ENCODE peak calls at places on chromosomes 16 and 17, in nine cellular contexts. W, N, K, S, T, V, P, C and A are unnamed samples.

GRCh38 chr17:80861892-80862291 is 129.7 kb upstream of the CHMP6 start:
- DNase-seq in W (peak), N (no peak), K (peak), S (peak), T (no peak), V (no peak), P (no peak), C (no peak), A (peak)

GRCh38 chr17:29357232-29357631 is 32.9 kb upstream of the TAOK1 start:
- DNase-seq in W (no peak), N (no peak), K (no peak), S (no peak), T (no peak), V (no peak), P (no peak), C (no peak), A (no peak)

GRCh38 chr16:11391576-11391975 is 46.3 kb downstream of the RMI2 start:
- DNase-seq in W (no peak), N (no peak), K (no peak), S (no peak), T (peak), V (no peak), P (peak), C (no peak), A (no peak)

GRCh38 chr16:85490971-85491771 is 122.0 kb upstream of the GSE1 start:
- DNase-seq in W (no peak), N (no peak), K (peak), S (no peak), T (peak), V (no peak), P (no peak), C (peak), A (no peak)

GRCh38 chr17:12642034-12642433 is 23.7 kb upstream of the MYOCD start:
- DNase-seq in W (no peak), N (no peak), K (no peak), S (no peak), T (no peak), V (no peak), P (no peak), C (no peak), A (no peak)

GRCh38 chr17:77810536-77810935 is 148.0 kb upstream of the TNRC6C start:
- DNase-seq in W (peak), N (no peak), K (no peak), S (peak), T (no peak), V (no peak), P (no peak), C (no peak), A (no peak)

GRCh38 chr17:58498177-58498828 is 10.1 kb upstream of the HSF5 start:
- DNase-seq in W (no peak), N (no peak), K (no peak), S (no peak), T (no peak), V (no peak), P (no peak), C (no peak), A (no peak)

GRCh38 chr17:47820023-47820789 is 1.4 kb downstream of the OSBPL7 start:
- DNase-seq in W (no peak), N (no peak), K (no peak), S (no peak), T (no peak), V (no peak), P (no peak), C (no peak), A (peak)

GRCh38 chr16:997440-998051 is 16.0 kb downstream of the SOX8 start:
- DNase-seq in W (peak), N (no peak), K (no peak), S (no peak), T (no peak), V (no peak), P (no peak), C (no peak), A (no peak)

GRCh38 chr17:34647511-34647910 is 68.1 kb downstream of the TMEM132E start:
- DNase-seq in W (no peak), N (no peak), K (no peak), S (no peak), T (no peak), V (no peak), P (no peak), C (no peak), A (no peak)

GRCh38 chr17:17682737-17683675 is 1.7 kb downstream of the RAI1 start:
- DNase-seq in W (peak), N (no peak), K (peak), S (peak), T (no peak), V (peak), P (no peak), C (no peak), A (peak)

GRCh38 chr16:68232335-68232734 is 3.6 kb downstream of the ESRP2 start:
- DNase-seq in W (no peak), N (no peak), K (no peak), S (no peak), T (no peak), V (no peak), P (no peak), C (no peak), A (no peak)

GRCh38 chr16:68356249-68356918 is 45.6 kb downstream of the PRMT7 start:
- DNase-seq in W (no peak), N (no peak), K (peak), S (no peak), T (peak), V (no peak), P (no peak), C (no peak), A (no peak)

GRCh38 chr17:6545291-6545690 is 11.1 kb downstream of the PITPNM3 start:
- DNase-seq in W (no peak), N (no peak), K (no peak), S (no peak), T (no peak), V (no peak), P (no peak), C (no peak), A (no peak)

GRCh38 chr17:48554412-48555090 is 9.6 kb upstream of the HOXB2 start:
- DNase-seq in W (no peak), N (no peak), K (no peak), S (no peak), T (no peak), V (no peak), P (no peak), C (no peak), A (no peak)